ENCODE peak calls at places on chromosomes 2 and 18, in eight cellular contexts. P is CD8-positive, alpha-beta T cell; J is K562; F is iPS DF 6.9; G is HCT116; T is esophagus squamous epithelium; A is GM23248; L is HepG2. H is an unnamed sample.

GRCh38 chr18:52343731-52344340 is 3.8 kb downstream of the DCC start:
- DNase-seq in A (no peak), T (no peak), L (no peak), G (no peak), J (no peak), F (no peak), P (no peak), H (no peak)

GRCh38 chr2:225355788-225356187 is 43.7 kb upstream of the NYAP2 start:
- DNase-seq in G (no peak), L (no peak), F (no peak), T (no peak), J (no peak), P (no peak), A (no peak), H (no peak)

GRCh38 chr2:28588231-28588725 is 92.4 kb downstream of the PLB1 start:
- DNase-seq in L (no peak), F (no peak), A (no peak), P (no peak), J (no peak), G (no peak), T (no peak), H (no peak)

GRCh38 chr18:47683774-47684173 is 246.7 kb downstream of the SMAD2 start:
- DNase-seq in L (no peak), T (no peak), A (no peak), G (no peak), J (no peak), F (no peak), P (no peak), H (no peak)

GRCh38 chr18:36333418-36333817 is 35.9 kb downstream of the FHOD3 start:
- DNase-seq in L (no peak), A (peak; percentile 83), J (no peak), P (no peak), F (no peak), G (no peak), T (no peak), H (peak; percentile 55)

GRCh38 chr2:217995741-217996141 is 7.1 kb downstream of the TNS1 start:
- DNase-seq in L (no peak), P (no peak), F (no peak), A (peak; percentile 84), G (no peak), J (no peak), T (no peak), H (peak; percentile 82)

GRCh38 chr2:222750533-222750932 is 79.1 kb downstream of the MOGAT1 start:
- DNase-seq in G (no peak), J (no peak), T (no peak), L (no peak), F (no peak), P (no peak), A (no peak), H (no peak)

GRCh38 chr2:96962567-96963203 is 23.7 kb downstream of the FAM178B start:
- DNase-seq in J (no peak), L (no peak), F (no peak), A (no peak), T (no peak), P (peak; percentile 84), G (no peak), H (no peak)

GRCh38 chr2:232876978-232877441 is 6.9 kb downstream of the SNORC start:
- DNase-seq in L (no peak), A (no peak), P (no peak), G (no peak), F (no peak), T (no peak), J (no peak), H (no peak)

GRCh38 chr18:62566199-62566598 is 43.4 kb downstream of the ZCCHC2 start:
- DNase-seq in L (peak; percentile 27), J (no peak), G (no peak), F (no peak), T (no peak), P (no peak), A (peak; percentile 39), H (no peak)

GRCh38 chr2:222169346-222169745 is 129.5 kb downstream of the PAX3 start:
- DNase-seq in L (no peak), G (no peak), A (peak; percentile 5), P (no peak), J (no peak), F (no peak), T (no peak), H (no peak)

GRCh38 chr2:112690853-112691390 is 29.9 kb upstream of the NT5DC4 start:
- DNase-seq in L (peak; percentile 66), J (peak; percentile 54), A (peak; percentile 82), P (peak; percentile 69), G (peak; percentile 56), T (peak; percentile 27), F (peak; percentile 25), H (peak; percentile 78)

GRCh38 chr2:38613126-38613848 is 10.6 kb upstream of the HNRNPLL start:
- DNase-seq in G (no peak), A (peak; percentile 39), T (no peak), F (no peak), L (no peak), J (no peak), P (no peak), H (no peak)

GRCh38 chr2:208304695-208305094 is 38.6 kb downstream of the PIKFYVE start:
- DNase-seq in G (no peak), F (no peak), T (no peak), P (no peak), J (no peak), L (no peak), A (no peak), H (no peak)

GRCh38 chr2:189876271-189876670 is 92.0 kb downstream of the PMS1 start:
- DNase-seq in A (no peak), T (no peak), P (no peak), G (no peak), J (no peak), L (no peak), F (no peak), H (no peak)

GRCh38 chr2:189868896-189869295 is 84.6 kb downstream of the PMS1 start:
- DNase-seq in G (no peak), L (no peak), F (no peak), T (no peak), J (no peak), P (no peak), A (no peak), H (no peak)

GRCh38 chr2:189870396-189871089 is 86.3 kb downstream of the PMS1 start:
- DNase-seq in T (no peak), G (no peak), J (no peak), L (no peak), F (no peak), P (no peak), A (no peak), H (no peak)

GRCh38 chr2:189880429-189880828 is 96.2 kb downstream of the PMS1 start:
- DNase-seq in A (no peak), G (no peak), F (no peak), J (no peak), L (no peak), P (no peak), T (no peak), H (no peak)

GRCh38 chr2:189874571-189875320 is 90.5 kb downstream of the PMS1 start:
- DNase-seq in J (no peak), G (no peak), P (no peak), L (no peak), F (no peak), A (no peak), T (no peak), H (no peak)
- H3K36me3 ChIP-seq in J (peaks cover 26% of the 10 kb centered on the region), G (peaks cover 3% of the 10 kb centered on the region), P (no peaks in the 10 kb centered on the region), L (peaks cover 3% of the 10 kb centered on the region), F (peaks cover 3% of the 10 kb centered on the region), A (peaks cover 15% of the 10 kb centered on the region), T (peaks cover 36% of the 10 kb centered on the region), H (peaks cover 10% of the 10 kb centered on the region)

GRCh38 chr18:68679531-68679930 is 35.4 kb downstream of the TMX3 start:
- DNase-seq in P (no peak), L (no peak), G (no peak), T (no peak), J (no peak), F (no peak), A (peak; percentile 76), H (no peak)

GRCh38 chr18:68676913-68677312 is 38.0 kb downstream of the TMX3 start:
- DNase-seq in T (no peak), L (no peak), P (no peak), A (peak; percentile 45), G (no peak), F (no peak), J (no peak), H (no peak)
- H3K27ac ChIP-seq in T (no peak overlapping the region), L (no peak overlapping the region), P (no peak overlapping the region), A (no peak overlapping the region), G (no peak overlapping the region), F (no peak overlapping the region), J (no peak overlapping the region), H (no peak overlapping the region)

GRCh38 chr2:159760321-159760720 is 37.7 kb downstream of the CD302 start:
- DNase-seq in P (no peak), T (no peak), A (peak; percentile 31), L (no peak), J (no peak), G (no peak), F (no peak), H (no peak)

GRCh38 chr2:159758686-159759085 is 39.3 kb downstream of the CD302 start:
- DNase-seq in F (no peak), P (no peak), J (no peak), T (no peak), A (peak; percentile 16), G (no peak), L (no peak), H (no peak)

GRCh38 chr2:159762075-159762474 is 35.9 kb downstream of the CD302 start:
- DNase-seq in G (no peak), F (no peak), J (no peak), T (no peak), P (no peak), A (no peak), L (no peak), H (no peak)

GRCh38 chr2:159758239-159758638 is 39.8 kb downstream of the CD302 start:
- DNase-seq in P (no peak), G (no peak), F (no peak), A (no peak), T (no peak), J (no peak), L (no peak), H (no peak)

DNA sequence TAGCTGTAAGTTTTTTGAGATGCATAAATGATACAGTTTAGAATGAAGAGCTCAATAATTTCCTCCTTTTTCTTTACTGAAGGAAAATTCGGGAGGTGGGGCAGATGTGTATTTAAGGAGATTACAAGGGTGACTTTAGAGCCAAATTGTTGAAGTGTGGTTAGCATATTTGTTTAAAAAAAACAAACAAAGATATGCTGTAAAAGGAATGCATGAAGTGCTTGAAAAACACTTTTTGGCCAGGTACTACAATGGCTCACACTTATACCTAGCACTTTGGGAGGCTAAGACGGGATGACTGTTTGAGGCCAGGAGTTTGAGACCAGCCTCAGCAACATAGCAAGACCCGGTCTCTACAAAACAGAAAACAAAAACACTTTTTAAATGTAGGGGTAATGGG is 38.4 kb downstream of the CD302 start:
- DNase-seq in T (no peak), P (no peak), G (no peak), J (no peak), F (no peak), L (no peak), A (no peak), H (no peak)
- H3K36me3 ChIP-seq in T (peaks cover 93% of the 10 kb centered on the region), P (peaks cover 24% of the 10 kb centered on the region), G (peaks cover 30% of the 10 kb centered on the region), J (peaks cover 94% of the 10 kb centered on the region), F (peaks cover 4% of the 10 kb centered on the region), L (peaks cover 20% of the 10 kb centered on the region), A (peaks cover 72% of the 10 kb centered on the region), H (peaks cover 29% of the 10 kb centered on the region)

DNA sequence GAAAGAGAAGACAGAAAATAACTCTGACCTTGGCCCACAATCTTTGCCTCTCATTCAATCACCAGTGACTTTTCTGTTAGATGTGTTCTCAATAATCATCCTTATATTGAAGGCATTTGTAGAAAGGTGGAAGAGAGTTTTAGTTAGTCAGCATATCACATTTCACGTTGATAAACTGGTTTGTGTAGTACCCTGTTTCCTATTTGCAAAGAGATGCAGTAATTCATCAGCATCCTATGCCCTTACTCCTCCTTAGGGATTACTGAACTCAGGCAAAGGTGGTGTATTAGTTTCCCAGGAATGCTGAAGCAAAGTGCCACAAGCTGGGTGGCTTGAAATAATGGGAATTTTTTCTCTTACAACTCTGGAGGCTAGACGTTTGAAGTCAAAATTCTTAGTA is 145.0 kb downstream of the SPP2 start:
- DNase-seq in G (no peak), L (no peak), F (no peak), A (no peak), J (no peak), T (no peak), P (no peak), H (no peak)
- H3K27ac ChIP-seq in G (no peak overlapping the region), L (no peak overlapping the region), F (no peak overlapping the region), A (no peak overlapping the region), J (no peak overlapping the region), T (no peak overlapping the region), P (no peak overlapping the region), H (no peak overlapping the region)

H was measured in right atrium auricular region.